ENCODE peak calls at places on chromosomes 7 and 10, in seven cellular contexts. One of them, this sample, is unnamed.

GRCh38 chr10:70461397-70462348 is 16.9 kb upstream of the PALD1 start:
- DNase-seq in left cardiac atrium: no peak
- DNase-seq in Daoy: peak
- DNase-seq in stimulated activated CD8-positive, alpha-beta memory T cell treated with anti-CD3 and anti-CD28 coated beads, Interleukin-15, amount 100 ng/mL, for 24 hours: no peak
- DNase-seq in suprapubic skin: no peak
- DNase-seq in osteocyte: no peak
- DNase-seq in stimulated activated CD4-positive, alpha-beta T cell treated with anti-CD3 and anti-CD28 coated beads, Interleukin-4, amount 100 ng/mL, for 4 hours: peak
- DNase-seq in this sample: peak

GRCh38 chr10:30063098-30063497 is 3.7 kb upstream of the JCAD start:
- DNase-seq in left cardiac atrium: no peak
- DNase-seq in Daoy: peak
- DNase-seq in stimulated activated CD8-positive, alpha-beta memory T cell treated with anti-CD3 and anti-CD28 coated beads, Interleukin-15, amount 100 ng/mL, for 24 hours: no peak
- DNase-seq in suprapubic skin: no peak
- DNase-seq in osteocyte: no peak
- DNase-seq in stimulated activated CD4-positive, alpha-beta T cell treated with anti-CD3 and anti-CD28 coated beads, Interleukin-4, amount 100 ng/mL, for 4 hours: no peak
- DNase-seq in this sample: peak

GRCh38 chr7:102273749-102274712 is 12.6 kb upstream of the SH2B2 start:
- DNase-seq in left cardiac atrium: no peak
- DNase-seq in Daoy: peak
- DNase-seq in stimulated activated CD8-positive, alpha-beta memory T cell treated with anti-CD3 and anti-CD28 coated beads, Interleukin-15, amount 100 ng/mL, for 24 hours: no peak
- DNase-seq in suprapubic skin: no peak
- DNase-seq in osteocyte: no peak
- DNase-seq in stimulated activated CD4-positive, alpha-beta T cell treated with anti-CD3 and anti-CD28 coated beads, Interleukin-4, amount 100 ng/mL, for 4 hours: no peak
- DNase-seq in this sample: peak

GRCh38 chr7:101814081-101814995 is 3.1 kb upstream of the CUX1 start:
- DNase-seq in left cardiac atrium: peak
- DNase-seq in Daoy: peak
- DNase-seq in stimulated activated CD8-positive, alpha-beta memory T cell treated with anti-CD3 and anti-CD28 coated beads, Interleukin-15, amount 100 ng/mL, for 24 hours: peak
- DNase-seq in suprapubic skin: peak
- DNase-seq in osteocyte: no peak
- DNase-seq in stimulated activated CD4-positive, alpha-beta T cell treated with anti-CD3 and anti-CD28 coated beads, Interleukin-4, amount 100 ng/mL, for 4 hours: peak
- DNase-seq in this sample: peak

GRCh38 chr7:89914673-89915072 is 239.6 kb upstream of the STEAP1 start:
- DNase-seq in left cardiac atrium: no peak
- DNase-seq in Daoy: no peak
- DNase-seq in stimulated activated CD8-positive, alpha-beta memory T cell treated with anti-CD3 and anti-CD28 coated beads, Interleukin-15, amount 100 ng/mL, for 24 hours: no peak
- DNase-seq in suprapubic skin: no peak
- DNase-seq in osteocyte: no peak
- DNase-seq in stimulated activated CD4-positive, alpha-beta T cell treated with anti-CD3 and anti-CD28 coated beads, Interleukin-4, amount 100 ng/mL, for 4 hours: no peak
- DNase-seq in this sample: no peak

GRCh38 chr7:105790996-105791395 is 85.4 kb downstream of the ATXN7L1 start:
- DNase-seq in left cardiac atrium: no peak
- DNase-seq in Daoy: peak
- DNase-seq in stimulated activated CD8-positive, alpha-beta memory T cell treated with anti-CD3 and anti-CD28 coated beads, Interleukin-15, amount 100 ng/mL, for 24 hours: no peak
- DNase-seq in suprapubic skin: no peak
- DNase-seq in osteocyte: no peak
- DNase-seq in stimulated activated CD4-positive, alpha-beta T cell treated with anti-CD3 and anti-CD28 coated beads, Interleukin-4, amount 100 ng/mL, for 4 hours: no peak
- DNase-seq in this sample: no peak

GRCh38 chr7:2926898-2927405 is 82.8 kb upstream of the GNA12 start:
- DNase-seq in left cardiac atrium: peak
- DNase-seq in Daoy: no peak
- DNase-seq in stimulated activated CD8-positive, alpha-beta memory T cell treated with anti-CD3 and anti-CD28 coated beads, Interleukin-15, amount 100 ng/mL, for 24 hours: no peak
- DNase-seq in suprapubic skin: peak
- DNase-seq in osteocyte: peak
- DNase-seq in stimulated activated CD4-positive, alpha-beta T cell treated with anti-CD3 and anti-CD28 coated beads, Interleukin-4, amount 100 ng/mL, for 4 hours: no peak
- DNase-seq in this sample: no peak

GRCh38 chr7:131546126-131546525 is 10.3 kb downstream of the PODXL start:
- DNase-seq in left cardiac atrium: no peak
- DNase-seq in Daoy: peak
- DNase-seq in stimulated activated CD8-positive, alpha-beta memory T cell treated with anti-CD3 and anti-CD28 coated beads, Interleukin-15, amount 100 ng/mL, for 24 hours: no peak
- DNase-seq in suprapubic skin: no peak
- DNase-seq in osteocyte: no peak
- DNase-seq in stimulated activated CD4-positive, alpha-beta T cell treated with anti-CD3 and anti-CD28 coated beads, Interleukin-4, amount 100 ng/mL, for 4 hours: no peak
- DNase-seq in this sample: no peak

GRCh38 chr7:93923946-93924345 is 2.4 kb downstream of the GNG11 start:
- DNase-seq in left cardiac atrium: no peak
- DNase-seq in Daoy: no peak
- DNase-seq in stimulated activated CD8-positive, alpha-beta memory T cell treated with anti-CD3 and anti-CD28 coated beads, Interleukin-15, amount 100 ng/mL, for 24 hours: no peak
- DNase-seq in suprapubic skin: no peak
- DNase-seq in osteocyte: no peak
- DNase-seq in stimulated activated CD4-positive, alpha-beta T cell treated with anti-CD3 and anti-CD28 coated beads, Interleukin-4, amount 100 ng/mL, for 4 hours: no peak
- DNase-seq in this sample: no peak

GRCh38 chr10:60878224-60878623 is 65.8 kb downstream of the RHOBTB1 start:
- DNase-seq in left cardiac atrium: no peak
- DNase-seq in Daoy: no peak
- DNase-seq in stimulated activated CD8-positive, alpha-beta memory T cell treated with anti-CD3 and anti-CD28 coated beads, Interleukin-15, amount 100 ng/mL, for 24 hours: no peak
- DNase-seq in suprapubic skin: no peak
- DNase-seq in osteocyte: no peak
- DNase-seq in stimulated activated CD4-positive, alpha-beta T cell treated with anti-CD3 and anti-CD28 coated beads, Interleukin-4, amount 100 ng/mL, for 4 hours: no peak
- DNase-seq in this sample: no peak

GRCh38 chr10:78867555-78867939 is 201.2 kb upstream of the ZMIZ1 start:
- DNase-seq in left cardiac atrium: no peak
- DNase-seq in Daoy: no peak
- DNase-seq in stimulated activated CD8-positive, alpha-beta memory T cell treated with anti-CD3 and anti-CD28 coated beads, Interleukin-15, amount 100 ng/mL, for 24 hours: no peak
- DNase-seq in suprapubic skin: no peak
- DNase-seq in osteocyte: peak
- DNase-seq in stimulated activated CD4-positive, alpha-beta T cell treated with anti-CD3 and anti-CD28 coated beads, Interleukin-4, amount 100 ng/mL, for 4 hours: no peak
- DNase-seq in this sample: no peak

GRCh38 chr10:122301055-122301810 is 30.1 kb downstream of the BTBD16 start:
- DNase-seq in left cardiac atrium: no peak
- DNase-seq in Daoy: peak
- DNase-seq in stimulated activated CD8-positive, alpha-beta memory T cell treated with anti-CD3 and anti-CD28 coated beads, Interleukin-15, amount 100 ng/mL, for 24 hours: no peak
- DNase-seq in suprapubic skin: no peak
- DNase-seq in osteocyte: peak
- DNase-seq in stimulated activated CD4-positive, alpha-beta T cell treated with anti-CD3 and anti-CD28 coated beads, Interleukin-4, amount 100 ng/mL, for 4 hours: no peak
- DNase-seq in this sample: peak

GRCh38 chr10:35607475-35608316 is 2.6 kb downstream of the GJD4 start:
- DNase-seq in left cardiac atrium: peak
- DNase-seq in Daoy: no peak
- DNase-seq in stimulated activated CD8-positive, alpha-beta memory T cell treated with anti-CD3 and anti-CD28 coated beads, Interleukin-15, amount 100 ng/mL, for 24 hours: no peak
- DNase-seq in suprapubic skin: no peak
- DNase-seq in osteocyte: no peak
- DNase-seq in stimulated activated CD4-positive, alpha-beta T cell treated with anti-CD3 and anti-CD28 coated beads, Interleukin-4, amount 100 ng/mL, for 4 hours: no peak
- DNase-seq in this sample: no peak

GRCh38 chr7:95694334-95694733 is 78.0 kb upstream of the DYNC1I1 start:
- DNase-seq in left cardiac atrium: no peak
- DNase-seq in Daoy: no peak
- DNase-seq in stimulated activated CD8-positive, alpha-beta memory T cell treated with anti-CD3 and anti-CD28 coated beads, Interleukin-15, amount 100 ng/mL, for 24 hours: no peak
- DNase-seq in suprapubic skin: no peak
- DNase-seq in osteocyte: no peak
- DNase-seq in stimulated activated CD4-positive, alpha-beta T cell treated with anti-CD3 and anti-CD28 coated beads, Interleukin-4, amount 100 ng/mL, for 4 hours: no peak
- DNase-seq in this sample: no peak

This sample was measured in MG63.